ENCODE peak calls at places on chromosomes 2 and 18, in five cellular contexts. V, E, U, J and C are unnamed samples.
A peak's percentile ranks its signal among the peaks of the same experiment; 100 is the strongest.

GRCh38 chr2:68789603-68790002 is 55.0 kb downstream of the ARHGAP25 start:
- DNase-seq in U (no peak), E (no peak), V (no peak), J (no peak), C (peak; percentile 82)

GRCh38 chr2:2234398-2234797 is 96.7 kb downstream of the MYT1L start:
- DNase-seq in U (no peak), E (no peak), V (no peak), J (no peak), C (no peak)

GRCh38 chr2:98881153-98881650 is 54.8 kb downstream of the CRACDL start:
- DNase-seq in U (no peak), V (no peak), J (no peak), E (no peak), C (no peak)

GRCh38 chr2:128487650-128488387 is 169.2 kb upstream of the HS6ST1 start:
- DNase-seq in V (no peak), U (no peak), J (no peak), E (no peak), C (no peak)

GRCh38 chr18:9335255-9336045 is 877 bp downstream of the TWSG1 start:
- DNase-seq in E (no peak), V (no peak), U (no peak), J (no peak), C (no peak)

GRCh38 chr2:182915369-182916326 is 49.2 kb upstream of the FRZB start:
- DNase-seq in E (no peak), U (peak; percentile 68), V (no peak), J (peak; percentile 35), C (no peak)

GRCh38 chr2:84669122-84669521 is 152.8 kb downstream of the DNAH6 start:
- DNase-seq in J (no peak), U (no peak), E (no peak), V (no peak), C (no peak)

GRCh38 chr18:34738173-34738894 is 28.2 kb downstream of the DTNA start:
- DNase-seq in U (peak; percentile 37), V (no peak), J (peak; percentile 56), E (no peak), C (no peak)

GRCh38 chr18:10353791-10354190 is 100.6 kb upstream of the APCDD1 start:
- DNase-seq in E (no peak), J (peak; percentile 58), U (no peak), V (no peak), C (no peak)

GRCh38 chr2:42872736-42873135 is 80.4 kb upstream of the HAAO start:
- DNase-seq in U (no peak), J (no peak), V (no peak), E (no peak), C (no peak)
- H3K4me3 ChIP-seq in U (no peak overlapping the region), J (no peak overlapping the region), V (no peak overlapping the region), E (no peak overlapping the region), C (no peak overlapping the region)

DNA sequence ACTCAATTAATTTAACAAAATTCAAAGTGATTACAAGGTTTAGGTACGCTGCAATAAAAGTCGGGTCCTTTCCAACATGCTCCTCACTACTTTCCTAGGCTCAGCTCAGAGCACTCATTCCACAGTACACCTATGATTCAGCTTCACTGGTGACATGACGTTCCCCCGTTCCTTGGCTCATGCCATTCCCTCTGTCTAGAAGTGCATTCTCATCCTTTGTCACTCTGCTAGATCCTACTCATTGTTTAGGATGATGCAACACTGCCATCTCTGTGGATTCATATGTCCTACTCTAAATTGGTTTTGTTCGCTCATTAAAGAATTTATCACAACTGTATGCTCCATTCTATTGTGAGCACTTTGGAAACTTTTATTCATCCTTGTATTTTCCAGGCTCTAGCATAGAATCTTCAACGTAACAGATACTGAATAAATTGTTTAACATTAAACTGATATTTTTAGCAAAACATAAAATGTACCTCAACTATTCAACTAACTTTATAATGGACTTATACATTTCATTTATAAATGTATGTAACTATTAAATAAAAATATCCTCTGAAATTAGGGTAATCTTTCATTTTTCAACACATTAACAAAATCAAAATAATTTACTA is 78.6 kb downstream of the FAM228A start:
- DNase-seq in V (no peak), U (no peak), J (no peak), E (no peak), C (no peak)
- H3K36me3 ChIP-seq in V (no peaks in the 10 kb centered on the region), U (no peaks in the 10 kb centered on the region), J (no peaks in the 10 kb centered on the region), E (no peaks in the 10 kb centered on the region), C (peaks cover 9% of the 10 kb centered on the region)

GRCh38 chr18:73088445-73088844 is 220.7 kb upstream of the NETO1 start:
- DNase-seq in J (no peak), E (no peak), U (no peak), V (no peak), C (no peak)
- TF ChIP-seq CTCF in J (no peak), E (no peak), U (no peak), V (no peak), C (no peak)

GRCh38 chr2:70992945-70993688 is 1.6 kb downstream of the TEX261 start:
- DNase-seq in V (no peak), J (peak; percentile 1), E (no peak), U (no peak), C (no peak)
- H3K4me3 ChIP-seq in V (no peak overlapping the region), J (no peak overlapping the region), E (peak overlapping the region; percentile 94), U (no peak overlapping the region), C (peak overlapping the region; percentile 95)

DNA sequence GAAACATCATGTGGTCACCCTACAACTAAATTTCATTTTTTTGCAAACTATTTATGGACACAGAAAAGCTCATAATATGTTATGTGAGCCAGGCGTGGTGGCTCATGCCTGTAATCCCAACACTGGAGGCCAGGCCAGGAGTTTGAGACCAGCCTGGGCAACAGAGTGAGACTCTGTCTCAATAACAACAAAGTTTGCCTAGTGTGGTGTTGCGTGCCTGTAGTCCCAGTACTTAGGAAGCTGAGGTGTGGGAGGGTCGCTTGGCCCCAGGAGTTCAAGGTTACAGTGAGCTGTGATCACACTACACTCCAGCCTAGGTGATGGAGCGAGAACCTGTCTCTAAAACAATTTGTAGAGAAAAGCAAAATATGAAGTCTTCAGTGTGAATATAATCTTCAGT is 5.8 kb downstream of the IAH1 start:
- DNase-seq in U (no peak), E (no peak), V (no peak), J (no peak), C (no peak)
- H3K36me3 ChIP-seq in U (no peaks in the 10 kb centered on the region), E (peaks cover 4% of the 10 kb centered on the region), V (peaks cover 10% of the 10 kb centered on the region), J (no peaks in the 10 kb centered on the region), C (peaks cover 28% of the 10 kb centered on the region)

GRCh38 chr2:121689356-121689755 is 40.1 kb upstream of the CLASP1 start:
- DNase-seq in V (peak; percentile 15), U (no peak), J (peak; percentile 37), E (peak; percentile 38), C (no peak)
- TF ChIP-seq CTCF in V (no peak), U (peak; percentile 31), J (peak; percentile 20), E (peak; percentile 22), C (peak; percentile 14)